ENCODE peak calls at places on chromosomes 16 and 17, in six cellular contexts. One of them, this sample, is unnamed.

GRCh38 chr17:8894673-8895578 is 27.5 kb upstream of the PIK3R6 start:
- DNase-seq in BJ: peak; percentile 7
- DNase-seq in heart left ventricle: peak; percentile 54
- DNase-seq in lung: no peak
- DNase-seq in CD8-positive, alpha-beta memory T cell: no peak
- DNase-seq in IMR-90: peak; percentile 59
- DNase-seq in this sample: peak; percentile 71

GRCh38 chr16:14325921-14326401 is 254.8 kb downstream of the MRTFB start:
- DNase-seq in IMR-90: no peak
- DNase-seq in CD8-positive, alpha-beta memory T cell: no peak
- DNase-seq in heart left ventricle: no peak
- DNase-seq in BJ: no peak
- DNase-seq in lung: no peak
- DNase-seq in this sample: no peak

GRCh38 chr16:73956592-73957495 is 339.8 kb upstream of the PSMD7 start:
- DNase-seq in CD8-positive, alpha-beta memory T cell: no peak
- DNase-seq in heart left ventricle: peak; percentile 48
- DNase-seq in lung: peak; percentile 43
- DNase-seq in IMR-90: peak; percentile 64
- DNase-seq in BJ: peak; percentile 9
- DNase-seq in this sample: no peak

GRCh38 chr17:17416400-17417360 is 60.1 kb upstream of the MED9 start:
- DNase-seq in CD8-positive, alpha-beta memory T cell: no peak
- DNase-seq in heart left ventricle: peak; percentile 62
- DNase-seq in lung: peak; percentile 64
- DNase-seq in IMR-90: peak; percentile 87
- DNase-seq in BJ: peak; percentile 51
- DNase-seq in this sample: no peak

GRCh38 chr16:74844041-74844826 is 69.6 kb upstream of the FA2H start:
- DNase-seq in BJ: no peak
- DNase-seq in lung: no peak
- DNase-seq in IMR-90: no peak
- DNase-seq in heart left ventricle: no peak
- DNase-seq in CD8-positive, alpha-beta memory T cell: no peak
- DNase-seq in this sample: no peak

GRCh38 chr16:53121666-53122065 is 66.9 kb downstream of the CHD9 start:
- DNase-seq in IMR-90: no peak
- DNase-seq in heart left ventricle: no peak
- DNase-seq in lung: no peak
- DNase-seq in BJ: no peak
- DNase-seq in CD8-positive, alpha-beta memory T cell: no peak
- DNase-seq in this sample: no peak

GRCh38 chr16:11692171-11692570 is 23.9 kb downstream of the SNN start:
- DNase-seq in BJ: no peak
- DNase-seq in lung: no peak
- DNase-seq in IMR-90: no peak
- DNase-seq in heart left ventricle: no peak
- DNase-seq in CD8-positive, alpha-beta memory T cell: no peak
- DNase-seq in this sample: no peak

GRCh38 chr16:57771141-57771785 is 31.0 kb downstream of the KIFC3 start:
- DNase-seq in CD8-positive, alpha-beta memory T cell: no peak
- DNase-seq in IMR-90: no peak
- DNase-seq in BJ: no peak
- DNase-seq in lung: no peak
- DNase-seq in heart left ventricle: no peak
- DNase-seq in this sample: no peak

GRCh38 chr17:71304498-71305158 is 816.2 kb upstream of the SOX9 start:
- DNase-seq in heart left ventricle: no peak
- DNase-seq in BJ: no peak
- DNase-seq in IMR-90: no peak
- DNase-seq in lung: no peak
- DNase-seq in CD8-positive, alpha-beta memory T cell: no peak
- DNase-seq in this sample: no peak

GRCh38 chr17:74742978-74743545 is 5.4 kb upstream of the NHERF1 start:
- DNase-seq in IMR-90: no peak
- DNase-seq in CD8-positive, alpha-beta memory T cell: no peak
- DNase-seq in heart left ventricle: no peak
- DNase-seq in BJ: no peak
- DNase-seq in lung: no peak
- DNase-seq in this sample: peak; percentile 76

GRCh38 chr16:3769942-3770341 is 52.6 kb upstream of the TRAP1 start:
- DNase-seq in BJ: no peak
- DNase-seq in heart left ventricle: no peak
- DNase-seq in IMR-90: no peak
- DNase-seq in CD8-positive, alpha-beta memory T cell: no peak
- DNase-seq in lung: no peak
- DNase-seq in this sample: no peak

GRCh38 chr17:64281962-64282752 is 19.1 kb upstream of the TEX2 start:
- DNase-seq in lung: peak; percentile 54
- DNase-seq in heart left ventricle: peak; percentile 63
- DNase-seq in IMR-90: peak; percentile 83
- DNase-seq in CD8-positive, alpha-beta memory T cell: peak; percentile 8
- DNase-seq in BJ: no peak
- DNase-seq in this sample: peak; percentile 80

GRCh38 chr16:10862432-10862831 is 14.6 kb upstream of the CIITA start:
- DNase-seq in IMR-90: peak; percentile 54
- DNase-seq in heart left ventricle: peak; percentile 46
- DNase-seq in CD8-positive, alpha-beta memory T cell: no peak
- DNase-seq in lung: peak; percentile 78
- DNase-seq in BJ: no peak
- DNase-seq in this sample: no peak

GRCh38 chr17:17570207-17570797 is 21.2 kb downstream of the PEMT start:
- DNase-seq in BJ: no peak
- DNase-seq in IMR-90: peak; percentile 13
- DNase-seq in CD8-positive, alpha-beta memory T cell: no peak
- DNase-seq in heart left ventricle: no peak
- DNase-seq in lung: no peak
- DNase-seq in this sample: no peak

GRCh38 chr16:31038993-31039392 is 5.6 kb downstream of the STX4 start:
- DNase-seq in CD8-positive, alpha-beta memory T cell: no peak
- DNase-seq in heart left ventricle: no peak
- DNase-seq in IMR-90: no peak
- DNase-seq in lung: no peak
- DNase-seq in BJ: no peak
- DNase-seq in this sample: no peak

GRCh38 chr16:58970775-58971174 is 236.7 kb upstream of the GOT2 start:
- DNase-seq in CD8-positive, alpha-beta memory T cell: no peak
- DNase-seq in lung: no peak
- DNase-seq in IMR-90: no peak
- DNase-seq in BJ: peak; percentile 23
- DNase-seq in heart left ventricle: no peak
- DNase-seq in this sample: no peak

GRCh38 chr17:33725675-33726271 is 432.7 kb upstream of the ASIC2 start:
- DNase-seq in lung: peak; percentile 30
- DNase-seq in IMR-90: peak; percentile 17
- DNase-seq in heart left ventricle: peak; percentile 29
- DNase-seq in BJ: no peak
- DNase-seq in CD8-positive, alpha-beta memory T cell: no peak
- DNase-seq in this sample: no peak

GRCh38 chr17:15233022-15233805 is 31.9 kb downstream of the PMP22 start:
- DNase-seq in BJ: no peak
- DNase-seq in IMR-90: peak; percentile 75
- DNase-seq in CD8-positive, alpha-beta memory T cell: no peak
- DNase-seq in heart left ventricle: no peak
- DNase-seq in lung: no peak
- DNase-seq in this sample: no peak

GRCh38 chr17:2436516-2436915 is 35.7 kb upstream of the MNT start:
- DNase-seq in heart left ventricle: no peak
- DNase-seq in CD8-positive, alpha-beta memory T cell: no peak
- DNase-seq in lung: no peak
- DNase-seq in BJ: no peak
- DNase-seq in IMR-90: no peak
- DNase-seq in this sample: no peak

GRCh38 chr17:2438823-2439222 is 38.0 kb upstream of the MNT start:
- DNase-seq in CD8-positive, alpha-beta memory T cell: no peak
- DNase-seq in BJ: no peak
- DNase-seq in heart left ventricle: no peak
- DNase-seq in IMR-90: peak; percentile 88
- DNase-seq in lung: no peak
- DNase-seq in this sample: no peak

GRCh38 chr17:2435181-2435741 is 34.4 kb upstream of the MNT start:
- DNase-seq in IMR-90: peak; percentile 31
- DNase-seq in lung: no peak
- DNase-seq in CD8-positive, alpha-beta memory T cell: no peak
- DNase-seq in BJ: no peak
- DNase-seq in heart left ventricle: no peak
- DNase-seq in this sample: no peak

GRCh38 chr17:2433696-2434095 is 32.8 kb upstream of the MNT start:
- DNase-seq in heart left ventricle: no peak
- DNase-seq in lung: no peak
- DNase-seq in BJ: no peak
- DNase-seq in IMR-90: peak; percentile 50
- DNase-seq in CD8-positive, alpha-beta memory T cell: no peak
- DNase-seq in this sample: no peak

DNA sequence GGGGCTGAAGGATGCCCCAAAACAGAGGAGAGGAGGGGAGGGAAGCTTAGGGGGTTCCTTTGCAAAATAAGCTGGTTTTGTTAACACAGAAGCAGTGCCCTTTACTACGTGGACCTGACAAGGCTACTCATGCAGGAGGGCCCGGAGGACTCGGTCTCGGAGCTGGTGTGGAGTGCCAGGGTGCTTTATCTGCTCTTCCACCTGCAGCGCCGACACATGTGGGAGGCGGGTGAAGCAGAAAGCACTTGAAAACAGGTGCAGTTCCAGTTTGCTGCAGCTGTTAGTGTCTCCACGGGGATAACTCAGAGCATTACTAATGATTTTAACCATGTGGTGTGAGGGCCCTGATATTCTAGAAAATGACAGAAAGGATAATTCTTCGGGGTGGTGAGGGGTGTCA is 35.0 kb upstream of the MNT start:
- DNase-seq in lung: no peak
- DNase-seq in heart left ventricle: no peak
- DNase-seq in IMR-90: no peak
- DNase-seq in CD8-positive, alpha-beta memory T cell: no peak
- DNase-seq in BJ: no peak
- DNase-seq in this sample: no peak
- H3K36me3 ChIP-seq in lung: peaks cover 46% of the 10 kb centered on the region
- H3K36me3 ChIP-seq in heart left ventricle: peaks cover 76% of the 10 kb centered on the region
- H3K36me3 ChIP-seq in IMR-90: peaks cover 16% of the 10 kb centered on the region
- H3K36me3 ChIP-seq in CD8-positive, alpha-beta memory T cell: peaks cover 26% of the 10 kb centered on the region
- H3K36me3 ChIP-seq in BJ: peaks cover 11% of the 10 kb centered on the region
- H3K36me3 ChIP-seq in this sample: peaks cover 52% of the 10 kb centered on the region

DNA sequence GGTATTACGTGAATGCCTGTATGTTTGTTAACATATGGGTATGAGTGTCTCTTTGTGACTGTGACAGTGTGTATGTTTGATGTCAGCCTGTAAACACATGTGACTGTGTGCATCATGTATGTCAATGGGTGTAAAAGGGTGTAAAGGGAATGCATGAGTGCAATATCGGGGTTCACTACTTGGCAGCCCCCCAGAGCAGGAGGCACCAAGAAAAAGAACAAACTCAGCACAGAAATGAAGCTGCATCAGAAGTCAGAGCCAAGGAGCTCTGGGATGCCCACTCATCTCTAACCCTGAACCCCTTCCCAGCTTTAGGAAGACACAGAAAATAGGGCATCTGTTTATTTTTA is 2.1 kb upstream of the HOXB6 start:
- DNase-seq in lung: no peak
- DNase-seq in heart left ventricle: no peak
- DNase-seq in CD8-positive, alpha-beta memory T cell: no peak
- DNase-seq in BJ: no peak
- DNase-seq in IMR-90: no peak
- DNase-seq in this sample: no peak
- H3K27me3 ChIP-seq in lung: no peaks in the 10 kb centered on the region
- H3K27me3 ChIP-seq in heart left ventricle: peaks cover 93% of the 10 kb centered on the region
- H3K27me3 ChIP-seq in CD8-positive, alpha-beta memory T cell: peaks cover 53% of the 10 kb centered on the region
- H3K27me3 ChIP-seq in BJ: peaks cover 91% of the 10 kb centered on the region
- H3K27me3 ChIP-seq in IMR-90: no peaks in the 10 kb centered on the region
- H3K27me3 ChIP-seq in this sample: peaks cover 93% of the 10 kb centered on the region

GRCh38 chr17:37438141-37438540 is 31.5 kb downstream of the TADA2A start:
- DNase-seq in CD8-positive, alpha-beta memory T cell: no peak
- DNase-seq in BJ: no peak
- DNase-seq in lung: no peak
- DNase-seq in IMR-90: no peak
- DNase-seq in heart left ventricle: no peak
- DNase-seq in this sample: no peak
- H3K36me3 ChIP-seq in CD8-positive, alpha-beta memory T cell: peaks cover 33% of the 10 kb centered on the region
- H3K36me3 ChIP-seq in BJ: peaks cover 5% of the 10 kb centered on the region
- H3K36me3 ChIP-seq in lung: peaks cover 24% of the 10 kb centered on the region
- H3K36me3 ChIP-seq in IMR-90: peaks cover 26% of the 10 kb centered on the region
- H3K36me3 ChIP-seq in heart left ventricle: peaks cover 87% of the 10 kb centered on the region
- H3K36me3 ChIP-seq in this sample: peaks cover 100% of the 10 kb centered on the region

GRCh38 chr17:58269557-58270291 is 11.0 kb downstream of the MPO start:
- DNase-seq in IMR-90: no peak
- DNase-seq in BJ: no peak
- DNase-seq in lung: no peak
- DNase-seq in heart left ventricle: no peak
- DNase-seq in CD8-positive, alpha-beta memory T cell: no peak
- DNase-seq in this sample: peak; percentile 15

GRCh38 chr17:58265902-58266875 is 14.5 kb downstream of the MPO start:
- DNase-seq in lung: no peak
- DNase-seq in CD8-positive, alpha-beta memory T cell: no peak
- DNase-seq in heart left ventricle: no peak
- DNase-seq in BJ: no peak
- DNase-seq in IMR-90: no peak
- DNase-seq in this sample: peak; percentile 10

GRCh38 chr17:58268774-58269556 is 11.8 kb downstream of the MPO start:
- DNase-seq in lung: no peak
- DNase-seq in BJ: no peak
- DNase-seq in IMR-90: no peak
- DNase-seq in CD8-positive, alpha-beta memory T cell: no peak
- DNase-seq in heart left ventricle: no peak
- DNase-seq in this sample: peak; percentile 22

GRCh38 chr17:58267347-58268324 is 13.1 kb downstream of the MPO start:
- DNase-seq in heart left ventricle: no peak
- DNase-seq in lung: no peak
- DNase-seq in CD8-positive, alpha-beta memory T cell: no peak
- DNase-seq in BJ: no peak
- DNase-seq in IMR-90: no peak
- DNase-seq in this sample: peak; percentile 58

GRCh38 chr17:58268326-58268725 is 12.4 kb downstream of the MPO start:
- DNase-seq in BJ: no peak
- DNase-seq in lung: no peak
- DNase-seq in CD8-positive, alpha-beta memory T cell: no peak
- DNase-seq in heart left ventricle: no peak
- DNase-seq in IMR-90: no peak
- DNase-seq in this sample: peak; percentile 24
- H3K27me3 ChIP-seq in BJ: peaks cover 1% of the 10 kb centered on the region
- H3K27me3 ChIP-seq in lung: no peaks in the 10 kb centered on the region
- H3K27me3 ChIP-seq in CD8-positive, alpha-beta memory T cell: peaks cover 10% of the 10 kb centered on the region
- H3K27me3 ChIP-seq in heart left ventricle: peaks cover 5% of the 10 kb centered on the region
- H3K27me3 ChIP-seq in IMR-90: peaks cover 6% of the 10 kb centered on the region
- H3K27me3 ChIP-seq in this sample: peaks cover 24% of the 10 kb centered on the region

GRCh38 chr16:81376880-81377279 is 62.1 kb downstream of the GAN start:
- DNase-seq in lung: no peak
- DNase-seq in CD8-positive, alpha-beta memory T cell: no peak
- DNase-seq in IMR-90: no peak
- DNase-seq in BJ: no peak
- DNase-seq in heart left ventricle: no peak
- DNase-seq in this sample: no peak
- H3K36me3 ChIP-seq in lung: peaks cover 8% of the 10 kb centered on the region
- H3K36me3 ChIP-seq in CD8-positive, alpha-beta memory T cell: peaks cover 14% of the 10 kb centered on the region
- H3K36me3 ChIP-seq in IMR-90: peaks cover 7% of the 10 kb centered on the region
- H3K36me3 ChIP-seq in BJ: peaks cover 6% of the 10 kb centered on the region
- H3K36me3 ChIP-seq in heart left ventricle: peaks cover 49% of the 10 kb centered on the region
- H3K36me3 ChIP-seq in this sample: peaks cover 13% of the 10 kb centered on the region

DNA sequence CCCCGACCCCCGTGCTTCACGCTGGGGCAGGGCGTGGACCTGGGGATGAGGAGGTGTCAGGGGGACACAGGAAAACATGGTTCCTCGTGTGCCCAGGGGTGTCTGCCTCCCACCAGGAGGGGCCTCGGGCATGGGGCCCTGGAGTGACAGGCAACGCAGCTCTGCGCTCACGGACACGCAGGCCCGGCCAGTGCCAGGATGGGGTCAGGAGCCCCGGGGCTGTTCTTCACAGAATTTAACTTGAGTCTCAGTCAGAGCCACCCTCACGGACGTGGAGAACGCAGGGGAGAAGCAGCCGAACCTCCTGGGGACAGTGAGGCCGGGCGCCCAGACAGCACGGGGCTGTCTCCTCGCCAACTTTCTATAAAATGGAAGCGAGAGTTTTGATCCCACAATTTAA is 16.7 kb downstream of the UNKL start:
- DNase-seq in IMR-90: no peak
- DNase-seq in heart left ventricle: no peak
- DNase-seq in BJ: no peak
- DNase-seq in lung: no peak
- DNase-seq in CD8-positive, alpha-beta memory T cell: no peak
- DNase-seq in this sample: no peak
- H3K27me3 ChIP-seq in IMR-90: no peaks in the 10 kb centered on the region
- H3K27me3 ChIP-seq in heart left ventricle: no peaks in the 10 kb centered on the region
- H3K27me3 ChIP-seq in BJ: no peaks in the 10 kb centered on the region
- H3K27me3 ChIP-seq in lung: no peaks in the 10 kb centered on the region
- H3K27me3 ChIP-seq in CD8-positive, alpha-beta memory T cell: no peaks in the 10 kb centered on the region
- H3K27me3 ChIP-seq in this sample: no peaks in the 10 kb centered on the region

This sample was measured in spleen.